ENCODE peak calls at places on chromosomes 11 and 22, in four cellular contexts. A is epithelial cell of esophagus, E is NCI-H1092 treated with DMSO at 0.1 percent for 48 hours, K is NCI-H1436. Z is an unnamed sample.

GRCh38 chr22:31148953-31149627 is 8.8 kb upstream of the PLA2G3 start:
- DNase-seq in A (peak), E (peak), K (peak), Z (peak)

GRCh38 chr11:75420224-75421034 is 12.6 kb downstream of the KLHL35 start:
- DNase-seq in E (no peak), K (no peak), A (no peak), Z (peak)

GRCh38 chr11:110168404-110168803 is 75.2 kb downstream of the ZC3H12C start:
- DNase-seq in E (no peak), A (no peak), K (no peak), Z (no peak)

GRCh38 chr11:109138200-109138599 is 283.8 kb upstream of the C11orf87 start:
- DNase-seq in A (peak), K (no peak), E (no peak), Z (no peak)

GRCh38 chr11:103744496-103745153 is 291.8 kb upstream of the DDI1 start:
- DNase-seq in A (no peak), K (no peak), E (no peak), Z (no peak)

GRCh38 chr22:42519544-42520237 is at the start of gene RRP7A:
- DNase-seq in E (peak), K (peak), A (peak), Z (peak)

GRCh38 chr22:25219948-25220442 is 556 bp downstream of the CRYBB2 start:
- DNase-seq in E (peak), K (peak), A (peak), Z (no peak)

GRCh38 chr22:45064313-45065268 is 54.8 kb upstream of the PHF21B start:
- DNase-seq in E (no peak), A (peak), K (no peak), Z (no peak)

GRCh38 chr11:112320668-112321067 is 60.0 kb upstream of the PLET1 start:
- DNase-seq in E (no peak), K (no peak), A (peak), Z (peak)

GRCh38 chr22:44735518-44736428 is 16.6 kb upstream of the ARHGAP8 start:
- DNase-seq in K (peak), E (no peak), A (peak), Z (peak)

GRCh38 chr11:109421981-109422590 is at the start of gene C11orf87:
- DNase-seq in A (peak), E (peak), K (no peak), Z (no peak)

GRCh38 chr11:69351460-69351859 is 57.5 kb downstream of the MYEOV start:
- DNase-seq in A (peak), E (no peak), K (no peak), Z (no peak)

GRCh38 chr11:72718101-72718501 is 34.1 kb downstream of the ARAP1 start:
- DNase-seq in A (no peak), K (no peak), E (no peak), Z (no peak)

GRCh38 chr22:37166675-37167066 is 17.0 kb upstream of the IL2RB start:
- DNase-seq in A (peak), E (peak), K (peak), Z (peak)

GRCh38 chr11:17012712-17013547 is 1.3 kb downstream of the PLEKHA7 start:
- DNase-seq in K (no peak), E (no peak), A (peak), Z (peak)

GRCh38 chr11:83609181-83609580 is 323.0 kb upstream of the CCDC90B start:
- DNase-seq in E (no peak), A (no peak), K (no peak), Z (no peak)

GRCh38 chr11:7449196-7449840 is 36.0 kb upstream of the OLFML1 start:
- DNase-seq in K (no peak), A (no peak), E (no peak), Z (no peak)

GRCh38 chr11:74905326-74905725 is 43.6 kb downstream of the XRRA1 start:
- DNase-seq in K (no peak), A (no peak), E (no peak), Z (no peak)

Z was measured in colonic mucosa.